ENCODE peak calls at places on chromosome 19, in eight cellular contexts. O is NCI-H524; G is mucosa of descending colon; Q is heart right ventricle; U is effector memory CD4-positive, alpha-beta T cell; N is MCF 10A; H is SK-MEL-5; P is bronchial epithelial cell. F is an unnamed sample.

GRCh38 chr19:6971366-6971765 is 49.9 kb downstream of the MBD3L2B start:
- DNase-seq in O (no peak), G (no peak), Q (no peak), U (no peak), N (peak), H (no peak), P (peak), F (no peak)

GRCh38 chr19:43784251-43784980 is 3.6 kb upstream of the KCNN4 start:
- DNase-seq in O (no peak), G (peak), Q (no peak), U (peak), N (peak), H (peak), P (peak), F (no peak)

GRCh38 chr19:11963566-11964355 is 1.1 kb upstream of the ZNF763 start:
- DNase-seq in O (peak), G (peak), Q (peak), U (peak), N (no peak), H (peak), P (peak), F (peak)

GRCh38 chr19:281156-281853 is 9.9 kb downstream of the PLPP2 start:
- DNase-seq in O (no peak), G (no peak), Q (no peak), U (no peak), N (no peak), H (no peak), P (no peak), F (no peak)

GRCh38 chr19:2942928-2943640 is 1.7 kb downstream of the ZNF77 start:
- DNase-seq in O (no peak), G (no peak), Q (no peak), U (no peak), N (no peak), H (no peak), P (no peak), F (no peak)

GRCh38 chr19:58562126-58563033 is 4.0 kb upstream of the UBE2M start:
- DNase-seq in O (no peak), G (peak), Q (peak), U (no peak), N (no peak), H (no peak), P (no peak), F (no peak)

GRCh38 chr19:677201-677600 is 1.0 kb downstream of the FSTL3 start:
- DNase-seq in O (no peak), G (peak), Q (peak), U (no peak), N (peak), H (peak), P (peak), F (peak)

GRCh38 chr19:35693835-35694599 is 10.3 kb upstream of the ZBTB32 start:
- DNase-seq in O (peak), G (peak), Q (peak), U (peak), N (peak), H (peak), P (peak), F (peak)

GRCh38 chr19:49400034-49400433 is 12.0 kb downstream of the KASH5 start:
- DNase-seq in O (no peak), G (no peak), Q (no peak), U (no peak), N (peak), H (no peak), P (peak), F (no peak)

GRCh38 chr19:42468273-42468796 is 25.6 kb upstream of the CXCL17 start:
- DNase-seq in O (no peak), G (peak), Q (no peak), U (no peak), N (peak), H (peak), P (peak), F (no peak)

GRCh38 chr19:12833418-12833746 is 997 bp downstream of the RTBDN start:
- DNase-seq in O (no peak), G (no peak), Q (no peak), U (no peak), N (no peak), H (no peak), P (no peak), F (no peak)

GRCh38 chr19:2469102-2469914 is 6.6 kb upstream of the GADD45B start:
- DNase-seq in O (no peak), G (no peak), Q (no peak), U (no peak), N (peak), H (no peak), P (peak), F (no peak)

GRCh38 chr19:48724796-48725753 is 5.5 kb upstream of the MAMSTR start:
- DNase-seq in O (no peak), G (peak), Q (no peak), U (no peak), N (peak), H (peak), P (peak), F (peak)

GRCh38 chr19:32876236-32876918 is 6.8 kb upstream of the SLC7A9 start:
- DNase-seq in O (no peak), G (peak), Q (no peak), U (no peak), N (no peak), H (no peak), P (no peak), F (no peak)

GRCh38 chr19:45045671-45046353 is 7.0 kb downstream of the CLASRP start:
- DNase-seq in O (no peak), G (no peak), Q (no peak), U (no peak), N (no peak), H (peak), P (no peak), F (no peak)

GRCh38 chr19:46618670-46619231 is 6.1 kb downstream of the PTGIR start:
- DNase-seq in O (peak), G (no peak), Q (no peak), U (no peak), N (no peak), H (no peak), P (no peak), F (no peak)

GRCh38 chr19:57171551-57172081 is 4.3 kb upstream of the DUXA start:
- DNase-seq in O (no peak), G (peak), Q (peak), U (peak), N (peak), H (no peak), P (no peak), F (peak)

GRCh38 chr19:40245506-40246128 is 19.1 kb upstream of the CCNP start:
- DNase-seq in O (no peak), G (no peak), Q (no peak), U (no peak), N (no peak), H (no peak), P (no peak), F (no peak)

GRCh38 chr19:39434123-39435076 is 1.3 kb downstream of the RPS16 start:
- DNase-seq in O (no peak), G (no peak), Q (no peak), U (no peak), N (no peak), H (no peak), P (no peak), F (no peak)

GRCh38 chr19:38544569-38545315 is 73.0 kb downstream of the MAP4K1 start:
- DNase-seq in O (no peak), G (no peak), Q (no peak), U (no peak), N (peak), H (peak), P (peak), F (no peak)

GRCh38 chr19:46076031-46076880 is 35.5 kb upstream of the IGFL4 start:
- DNase-seq in O (no peak), G (no peak), Q (no peak), U (no peak), N (no peak), H (no peak), P (no peak), F (no peak)

GRCh38 chr19:56253737-56254136 is 18.8 kb upstream of the EDDM13 start:
- DNase-seq in O (peak), G (no peak), Q (no peak), U (no peak), N (peak), H (peak), P (peak), F (no peak)

GRCh38 chr19:51719251-51719901 is 4.4 kb downstream of the HAS1 start:
- DNase-seq in O (no peak), G (no peak), Q (no peak), U (no peak), N (no peak), H (no peak), P (no peak), F (peak)

GRCh38 chr19:6654347-6655310 is 15.3 kb downstream of the TNFSF14 start:
- DNase-seq in O (no peak), G (peak), Q (no peak), U (peak), N (no peak), H (no peak), P (no peak), F (no peak)

GRCh38 chr19:48510421-48511268 is 990 bp downstream of the LMTK3 start:
- DNase-seq in O (peak), G (peak), Q (peak), U (peak), N (peak), H (peak), P (peak), F (peak)

GRCh38 chr19:19259741-19260140 is 13.4 kb downstream of the TM6SF2 start:
- DNase-seq in O (peak), G (no peak), Q (no peak), U (no peak), N (peak), H (peak), P (peak), F (peak)

GRCh38 chr19:11237321-11237720 is 2.1 kb upstream of the ANGPTL8 start:
- DNase-seq in O (no peak), G (no peak), Q (no peak), U (no peak), N (no peak), H (no peak), P (no peak), F (no peak)

GRCh38 chr19:50333737-50334617 is 4.8 kb upstream of the KCNC3 start:
- DNase-seq in O (no peak), G (peak), Q (peak), U (peak), N (no peak), H (peak), P (no peak), F (peak)

GRCh38 chr19:35216833-35217707 is 11.5 kb downstream of the FAM187B start:
- DNase-seq in O (no peak), G (no peak), Q (no peak), U (peak), N (peak), H (peak), P (peak), F (peak)

GRCh38 chr19:6067975-6068374 is 42.3 kb downstream of the RFX2 start:
- DNase-seq in O (no peak), G (no peak), Q (no peak), U (no peak), N (no peak), H (no peak), P (no peak), F (no peak)

GRCh38 chr19:29680447-29680846 is 15.2 kb downstream of the PLEKHF1 start:
- DNase-seq in O (no peak), G (peak), Q (peak), U (peak), N (no peak), H (no peak), P (no peak), F (no peak)

GRCh38 chr19:1765182-1765903 is 12.0 kb downstream of the ONECUT3 start:
- DNase-seq in O (no peak), G (no peak), Q (no peak), U (no peak), N (no peak), H (no peak), P (no peak), F (no peak)

GRCh38 chr19:36023432-36023831 is 9.2 kb downstream of the CLIP3 start:
- DNase-seq in O (no peak), G (no peak), Q (no peak), U (no peak), N (no peak), H (no peak), P (no peak), F (no peak)

GRCh38 chr19:29076963-29077362 is 136.0 kb downstream of the UQCRFS1 start:
- DNase-seq in O (no peak), G (no peak), Q (no peak), U (no peak), N (no peak), H (no peak), P (no peak), F (no peak)

GRCh38 chr19:17687141-17687856 is 855 bp downstream of the UNC13A start:
- DNase-seq in O (peak), G (no peak), Q (no peak), U (no peak), N (no peak), H (no peak), P (no peak), F (no peak)

GRCh38 chr19:40433391-40434216 is 7.8 kb upstream of the SERTAD1 start:
- DNase-seq in O (peak), G (peak), Q (peak), U (peak), N (peak), H (peak), P (peak), F (peak)

GRCh38 chr19:37763488-37763887 is 15.9 kb downstream of the ZNF573 start:
- DNase-seq in O (no peak), G (no peak), Q (no peak), U (no peak), N (peak), H (no peak), P (peak), F (no peak)

GRCh38 chr19:58196911-58197616 is 14.2 kb downstream of the ZNF274 start:
- DNase-seq in O (no peak), G (no peak), Q (no peak), U (no peak), N (peak), H (no peak), P (peak), F (no peak)

GRCh38 chr19:49641688-49642487 is at the start of gene SCAF1:
- DNase-seq in O (peak), G (peak), Q (peak), U (peak), N (peak), H (peak), P (peak), F (peak)

F was measured in testis.